ENCODE peak calls at places on chromosomes 13 and 19, in five cellular contexts. H is progenitor cell of endocrine pancreas, R is upper lobe of right lung, N is Caco-2, U is skeletal muscle cell. C is an unnamed sample.
A peak's percentile ranks its signal among the peaks of the same experiment; 100 is the strongest.

GRCh38 chr19:45505151-45505995 is 1.9 kb upstream of the VASP start:
- DNase-seq in U (no peak), H (no peak), R (no peak), N (no peak), C (no peak)

GRCh38 chr13:23554000-23554399 is 16.2 kb upstream of the TNFRSF19 start:
- DNase-seq in H (no peak), N (no peak), R (no peak), U (no peak), C (no peak)

GRCh38 chr19:49058592-49058991 is 1.0 kb upstream of the CGB7 start:
- DNase-seq in U (no peak), N (peak; percentile 71), H (no peak), R (no peak), C (no peak)

GRCh38 chr13:60229708-60230272 is 66.1 kb upstream of the DIAPH3 start:
- DNase-seq in U (no peak), N (no peak), R (no peak), H (no peak), C (no peak)

GRCh38 chr13:27263438-27263837 is 7.2 kb upstream of the RASL11A start:
- DNase-seq in N (no peak), R (no peak), U (no peak), H (no peak), C (no peak)

GRCh38 chr19:17041994-17042393 is 15.4 kb upstream of the CPAMD8 start:
- DNase-seq in R (no peak), U (no peak), H (no peak), N (no peak), C (no peak)

GRCh38 chr13:46181799-46182490 is at the start of gene LCP1:
- DNase-seq in U (no peak), H (no peak), N (no peak), R (no peak), C (no peak)

GRCh38 chr19:2586196-2586595 is 110.3 kb downstream of the GADD45B start:
- DNase-seq in H (no peak), N (no peak), U (no peak), R (no peak), C (no peak)

GRCh38 chr13:29279859-29280258 is 315.6 kb downstream of the SLC7A1 start:
- DNase-seq in U (no peak), R (no peak), H (no peak), N (no peak), C (no peak)

GRCh38 chr13:47845981-47846380 is 155.1 kb downstream of the SUCLA2 start:
- DNase-seq in U (no peak), H (no peak), R (no peak), N (no peak), C (no peak)

GRCh38 chr13:75357576-75358295 is 124.2 kb downstream of the TBC1D4 start:
- DNase-seq in R (peak; percentile 58), H (no peak), N (peak; percentile 62), U (peak; percentile 33), C (no peak)

GRCh38 chr13:113726961-113727411 is 32.0 kb upstream of the TMEM255B start:
- DNase-seq in N (no peak), U (no peak), R (peak; percentile 62), H (no peak), C (no peak)

GRCh38 chr13:37409756-37410155 is 188.8 kb downstream of the POSTN start:
- DNase-seq in H (no peak), R (no peak), U (no peak), N (no peak), C (no peak)

GRCh38 chr13:66207610-66208009 is 1022.5 kb downstream of the PCDH9 start:
- DNase-seq in N (no peak), U (no peak), R (no peak), H (no peak), C (no peak)

GRCh38 chr13:32731576-32731975 is 145.3 kb downstream of the PDS5B start:
- DNase-seq in H (no peak), N (no peak), R (no peak), U (no peak), C (no peak)

GRCh38 chr19:5686326-5686646 is 3.8 kb upstream of the RPL36 start:
- DNase-seq in H (no peak), U (no peak), N (no peak), R (no peak), C (no peak)

GRCh38 chr13:113565526-113566226 is 18.9 kb upstream of the TFDP1 start:
- DNase-seq in R (peak; percentile 40), H (no peak), N (peak; percentile 28), U (no peak), C (peak; percentile 52)

GRCh38 chr19:4575978-4576933 is 16.8 kb upstream of the SEMA6B start:
- DNase-seq in N (peak; percentile 74), R (peak; percentile 80), H (peak; percentile 74), U (no peak), C (no peak)

GRCh38 chr13:51168623-51169022 is 53.6 kb upstream of the FAM124A start:
- DNase-seq in R (no peak), N (no peak), H (no peak), U (no peak), C (no peak)